ENCODE peak calls at places on chromosomes 2 and 18, in nine cellular contexts. One of them, this sample, is unnamed.

GRCh38 chr2:70710276-70710675 is 57.7 kb downstream of the ADD2 start:
- DNase-seq in GM23248: no peak
- DNase-seq in spleen: no peak
- DNase-seq in fibroblast of lung: peak; percentile 36
- DNase-seq in tibial nerve: no peak
- DNase-seq in vagina: no peak
- DNase-seq in MM.1S: no peak
- DNase-seq in colonic mucosa: no peak
- DNase-seq in AG04450: no peak
- DNase-seq in this sample: no peak

GRCh38 chr18:23880931-23881330 is 133.6 kb upstream of the TTC39C start:
- DNase-seq in GM23248: no peak
- DNase-seq in spleen: no peak
- DNase-seq in fibroblast of lung: no peak
- DNase-seq in tibial nerve: no peak
- DNase-seq in vagina: no peak
- DNase-seq in MM.1S: no peak
- DNase-seq in colonic mucosa: no peak
- DNase-seq in AG04450: no peak
- DNase-seq in this sample: peak; percentile 19

GRCh38 chr18:13280066-13280795 is 61.7 kb downstream of the LDLRAD4 start:
- DNase-seq in GM23248: no peak
- DNase-seq in spleen: no peak
- DNase-seq in fibroblast of lung: peak; percentile 82
- DNase-seq in tibial nerve: no peak
- DNase-seq in vagina: no peak
- DNase-seq in MM.1S: no peak
- DNase-seq in colonic mucosa: no peak
- DNase-seq in AG04450: no peak
- DNase-seq in this sample: no peak

GRCh38 chr18:7269903-7270302 is 39.0 kb downstream of the LRRC30 start:
- DNase-seq in GM23248: no peak
- DNase-seq in spleen: no peak
- DNase-seq in fibroblast of lung: no peak
- DNase-seq in tibial nerve: no peak
- DNase-seq in vagina: no peak
- DNase-seq in MM.1S: no peak
- DNase-seq in colonic mucosa: no peak
- DNase-seq in AG04450: no peak
- DNase-seq in this sample: no peak

GRCh38 chr2:6309415-6310185 is 556.1 kb downstream of the CMPK2 start:
- DNase-seq in GM23248: no peak
- DNase-seq in spleen: no peak
- DNase-seq in fibroblast of lung: no peak
- DNase-seq in tibial nerve: no peak
- DNase-seq in vagina: no peak
- DNase-seq in MM.1S: no peak
- DNase-seq in colonic mucosa: no peak
- DNase-seq in AG04450: no peak
- DNase-seq in this sample: no peak

GRCh38 chr2:206614825-206615224 is 27.5 kb upstream of the FAM237A start:
- DNase-seq in GM23248: no peak
- DNase-seq in spleen: no peak
- DNase-seq in fibroblast of lung: peak; percentile 55
- DNase-seq in tibial nerve: no peak
- DNase-seq in vagina: no peak
- DNase-seq in MM.1S: no peak
- DNase-seq in colonic mucosa: no peak
- DNase-seq in AG04450: no peak
- DNase-seq in this sample: peak; percentile 9

GRCh38 chr2:231294116-231294515 is 95.7 kb downstream of the ARMC9 start:
- DNase-seq in GM23248: no peak
- DNase-seq in spleen: no peak
- DNase-seq in fibroblast of lung: no peak
- DNase-seq in tibial nerve: no peak
- DNase-seq in vagina: no peak
- DNase-seq in MM.1S: no peak
- DNase-seq in colonic mucosa: no peak
- DNase-seq in AG04450: no peak
- DNase-seq in this sample: no peak

GRCh38 chr2:157438907-157439791 is 4.7 kb downstream of the CYTIP start:
- DNase-seq in GM23248: peak; percentile 59
- DNase-seq in spleen: no peak
- DNase-seq in fibroblast of lung: peak; percentile 11
- DNase-seq in tibial nerve: no peak
- DNase-seq in vagina: no peak
- DNase-seq in MM.1S: peak; percentile 14
- DNase-seq in colonic mucosa: peak; percentile 40
- DNase-seq in AG04450: no peak
- DNase-seq in this sample: no peak

GRCh38 chr2:128302744-128303067 is 16.0 kb downstream of the HS6ST1 start:
- DNase-seq in GM23248: no peak
- DNase-seq in spleen: peak; percentile 73
- DNase-seq in fibroblast of lung: no peak
- DNase-seq in tibial nerve: no peak
- DNase-seq in vagina: no peak
- DNase-seq in MM.1S: no peak
- DNase-seq in colonic mucosa: no peak
- DNase-seq in AG04450: no peak
- DNase-seq in this sample: no peak

GRCh38 chr2:239526666-239527415 is 126.0 kb upstream of the HDAC4 start:
- DNase-seq in GM23248: no peak
- DNase-seq in spleen: peak; percentile 44
- DNase-seq in fibroblast of lung: no peak
- DNase-seq in tibial nerve: no peak
- DNase-seq in vagina: no peak
- DNase-seq in MM.1S: no peak
- DNase-seq in colonic mucosa: no peak
- DNase-seq in AG04450: no peak
- DNase-seq in this sample: no peak

GRCh38 chr18:23113576-23113975 is 21.7 kb upstream of the CABLES1 start:
- DNase-seq in GM23248: no peak
- DNase-seq in spleen: peak; percentile 17
- DNase-seq in fibroblast of lung: no peak
- DNase-seq in tibial nerve: no peak
- DNase-seq in vagina: no peak
- DNase-seq in MM.1S: no peak
- DNase-seq in colonic mucosa: no peak
- DNase-seq in AG04450: no peak
- DNase-seq in this sample: peak; percentile 31

GRCh38 chr2:25809646-25810045 is 68.6 kb downstream of the ASXL2 start:
- DNase-seq in GM23248: no peak
- DNase-seq in spleen: no peak
- DNase-seq in fibroblast of lung: no peak
- DNase-seq in tibial nerve: no peak
- DNase-seq in vagina: no peak
- DNase-seq in MM.1S: no peak
- DNase-seq in colonic mucosa: no peak
- DNase-seq in AG04450: no peak
- DNase-seq in this sample: no peak

GRCh38 chr2:9237831-9238230 is 31.2 kb downstream of the ASAP2 start:
- DNase-seq in GM23248: no peak
- DNase-seq in spleen: no peak
- DNase-seq in fibroblast of lung: no peak
- DNase-seq in tibial nerve: no peak
- DNase-seq in vagina: no peak
- DNase-seq in MM.1S: no peak
- DNase-seq in colonic mucosa: no peak
- DNase-seq in AG04450: no peak
- DNase-seq in this sample: no peak

GRCh38 chr18:63267990-63268721 is 51.4 kb downstream of the BCL2 start:
- DNase-seq in GM23248: peak; percentile 20
- DNase-seq in spleen: no peak
- DNase-seq in fibroblast of lung: peak; percentile 52
- DNase-seq in tibial nerve: no peak
- DNase-seq in vagina: no peak
- DNase-seq in MM.1S: no peak
- DNase-seq in colonic mucosa: no peak
- DNase-seq in AG04450: no peak
- DNase-seq in this sample: no peak

GRCh38 chr2:82636411-82637020 is 1822.6 kb downstream of the SUCLG1 start:
- DNase-seq in GM23248: no peak
- DNase-seq in spleen: no peak
- DNase-seq in fibroblast of lung: no peak
- DNase-seq in tibial nerve: no peak
- DNase-seq in vagina: no peak
- DNase-seq in MM.1S: no peak
- DNase-seq in colonic mucosa: no peak
- DNase-seq in AG04450: no peak
- DNase-seq in this sample: peak; percentile 40

GRCh38 chr2:48856144-48856543 is 100.6 kb upstream of the LHCGR start:
- DNase-seq in GM23248: no peak
- DNase-seq in spleen: no peak
- DNase-seq in fibroblast of lung: no peak
- DNase-seq in tibial nerve: no peak
- DNase-seq in vagina: no peak
- DNase-seq in MM.1S: no peak
- DNase-seq in colonic mucosa: no peak
- DNase-seq in AG04450: no peak
- DNase-seq in this sample: peak; percentile 19

GRCh38 chr18:25830787-25831186 is 259.6 kb downstream of the SS18 start:
- DNase-seq in GM23248: peak; percentile 90
- DNase-seq in spleen: no peak
- DNase-seq in fibroblast of lung: peak; percentile 88
- DNase-seq in tibial nerve: peak; percentile 26
- DNase-seq in vagina: no peak
- DNase-seq in MM.1S: no peak
- DNase-seq in colonic mucosa: no peak
- DNase-seq in AG04450: peak; percentile 38
- DNase-seq in this sample: no peak

GRCh38 chr2:156818944-156819343 is 382.8 kb downstream of the GPD2 start:
- DNase-seq in GM23248: peak; percentile 24
- DNase-seq in spleen: no peak
- DNase-seq in fibroblast of lung: no peak
- DNase-seq in tibial nerve: no peak
- DNase-seq in vagina: no peak
- DNase-seq in MM.1S: no peak
- DNase-seq in colonic mucosa: no peak
- DNase-seq in AG04450: no peak
- DNase-seq in this sample: no peak

GRCh38 chr18:34299828-34300227 is 75.1 kb upstream of the NOL4 start:
- DNase-seq in GM23248: no peak
- DNase-seq in spleen: no peak
- DNase-seq in fibroblast of lung: no peak
- DNase-seq in tibial nerve: no peak
- DNase-seq in vagina: no peak
- DNase-seq in MM.1S: no peak
- DNase-seq in colonic mucosa: no peak
- DNase-seq in AG04450: no peak
- DNase-seq in this sample: no peak
- H3K27me3 ChIP-seq in GM23248: no peaks in the 10 kb centered on the region
- H3K27me3 ChIP-seq in spleen: no peaks in the 10 kb centered on the region
- H3K27me3 ChIP-seq in fibroblast of lung: no peaks in the 10 kb centered on the region
- H3K27me3 ChIP-seq in tibial nerve: no peaks in the 10 kb centered on the region
- H3K27me3 ChIP-seq in vagina: no peaks in the 10 kb centered on the region
- H3K27me3 ChIP-seq in MM.1S: no peaks in the 10 kb centered on the region
- H3K27me3 ChIP-seq in colonic mucosa: no peaks in the 10 kb centered on the region
- H3K27me3 ChIP-seq in AG04450: no peaks in the 10 kb centered on the region
- H3K27me3 ChIP-seq in this sample: no peaks in the 10 kb centered on the region

DNA sequence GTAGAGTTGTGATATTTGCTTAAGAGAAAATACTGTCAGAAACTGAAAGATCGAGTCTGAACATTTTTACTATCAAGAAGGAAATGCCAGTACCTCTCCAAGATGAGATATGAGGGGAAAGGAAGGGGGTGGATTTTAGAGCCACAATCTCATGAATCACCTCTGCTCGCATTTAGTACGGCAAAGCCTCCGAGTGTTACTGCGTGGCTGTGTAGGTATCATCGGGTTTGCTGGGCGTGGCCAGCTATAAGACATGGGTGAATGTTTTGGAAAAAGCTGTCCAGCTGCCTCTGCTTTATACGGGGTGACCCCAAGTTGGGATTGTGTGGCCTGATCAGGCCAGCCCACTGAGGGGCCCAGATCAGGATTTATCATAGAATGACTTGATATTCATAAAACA is 826.4 kb downstream of the SOCS6 start:
- DNase-seq in GM23248: no peak
- DNase-seq in spleen: no peak
- DNase-seq in fibroblast of lung: no peak
- DNase-seq in tibial nerve: no peak
- DNase-seq in vagina: no peak
- DNase-seq in MM.1S: no peak
- DNase-seq in colonic mucosa: no peak
- DNase-seq in AG04450: no peak
- DNase-seq in this sample: no peak
- H3K27me3 ChIP-seq in GM23248: no peaks in the 10 kb centered on the region
- H3K27me3 ChIP-seq in spleen: no peaks in the 10 kb centered on the region
- H3K27me3 ChIP-seq in fibroblast of lung: no peaks in the 10 kb centered on the region
- H3K27me3 ChIP-seq in tibial nerve: no peaks in the 10 kb centered on the region
- H3K27me3 ChIP-seq in vagina: no peaks in the 10 kb centered on the region
- H3K27me3 ChIP-seq in MM.1S: no peaks in the 10 kb centered on the region
- H3K27me3 ChIP-seq in colonic mucosa: no peaks in the 10 kb centered on the region
- H3K27me3 ChIP-seq in AG04450: no peaks in the 10 kb centered on the region
- H3K27me3 ChIP-seq in this sample: no peaks in the 10 kb centered on the region

GRCh38 chr2:37867166-37867565 is 57.9 kb upstream of the RMDN2 start:
- DNase-seq in GM23248: no peak
- DNase-seq in spleen: no peak
- DNase-seq in fibroblast of lung: no peak
- DNase-seq in tibial nerve: no peak
- DNase-seq in vagina: no peak
- DNase-seq in MM.1S: no peak
- DNase-seq in colonic mucosa: no peak
- DNase-seq in AG04450: no peak
- DNase-seq in this sample: no peak

GRCh38 chr2:37866535-37866934 is 58.6 kb upstream of the RMDN2 start:
- DNase-seq in GM23248: no peak
- DNase-seq in spleen: no peak
- DNase-seq in fibroblast of lung: no peak
- DNase-seq in tibial nerve: no peak
- DNase-seq in vagina: no peak
- DNase-seq in MM.1S: no peak
- DNase-seq in colonic mucosa: no peak
- DNase-seq in AG04450: no peak
- DNase-seq in this sample: no peak

GRCh38 chr2:37864217-37864616 is 60.9 kb upstream of the RMDN2 start:
- DNase-seq in GM23248: no peak
- DNase-seq in spleen: no peak
- DNase-seq in fibroblast of lung: no peak
- DNase-seq in tibial nerve: no peak
- DNase-seq in vagina: no peak
- DNase-seq in MM.1S: no peak
- DNase-seq in colonic mucosa: no peak
- DNase-seq in AG04450: no peak
- DNase-seq in this sample: no peak

GRCh38 chr2:37862620-37863019 is 62.5 kb upstream of the RMDN2 start:
- DNase-seq in GM23248: no peak
- DNase-seq in spleen: no peak
- DNase-seq in fibroblast of lung: no peak
- DNase-seq in tibial nerve: no peak
- DNase-seq in vagina: no peak
- DNase-seq in MM.1S: no peak
- DNase-seq in colonic mucosa: no peak
- DNase-seq in AG04450: no peak
- DNase-seq in this sample: no peak

GRCh38 chr2:37865640-37866039 is 59.4 kb upstream of the RMDN2 start:
- DNase-seq in GM23248: no peak
- DNase-seq in spleen: no peak
- DNase-seq in fibroblast of lung: no peak
- DNase-seq in tibial nerve: no peak
- DNase-seq in vagina: peak; percentile 52
- DNase-seq in MM.1S: no peak
- DNase-seq in colonic mucosa: no peak
- DNase-seq in AG04450: no peak
- DNase-seq in this sample: no peak
- H3K27me3 ChIP-seq in GM23248: no peaks in the 10 kb centered on the region
- H3K27me3 ChIP-seq in spleen: no peaks in the 10 kb centered on the region
- H3K27me3 ChIP-seq in fibroblast of lung: no peaks in the 10 kb centered on the region
- H3K27me3 ChIP-seq in tibial nerve: no peaks in the 10 kb centered on the region
- H3K27me3 ChIP-seq in vagina: no peaks in the 10 kb centered on the region
- H3K27me3 ChIP-seq in MM.1S: peaks cover 3% of the 10 kb centered on the region
- H3K27me3 ChIP-seq in colonic mucosa: no peaks in the 10 kb centered on the region
- H3K27me3 ChIP-seq in AG04450: peaks cover 5% of the 10 kb centered on the region
- H3K27me3 ChIP-seq in this sample: peaks cover 8% of the 10 kb centered on the region

GRCh38 chr2:218039171-218039570 is 29.9 kb upstream of the RUFY4 start:
- DNase-seq in GM23248: peak; percentile 36
- DNase-seq in spleen: no peak
- DNase-seq in fibroblast of lung: peak; percentile 90
- DNase-seq in tibial nerve: no peak
- DNase-seq in vagina: no peak
- DNase-seq in MM.1S: peak; percentile 59
- DNase-seq in colonic mucosa: no peak
- DNase-seq in AG04450: no peak
- DNase-seq in this sample: peak; percentile 91
- H3K27me3 ChIP-seq in GM23248: peaks cover 49% of the 10 kb centered on the region
- H3K27me3 ChIP-seq in spleen: peaks cover 3% of the 10 kb centered on the region
- H3K27me3 ChIP-seq in fibroblast of lung: peaks cover 23% of the 10 kb centered on the region
- H3K27me3 ChIP-seq in tibial nerve: no peaks in the 10 kb centered on the region
- H3K27me3 ChIP-seq in vagina: no peaks in the 10 kb centered on the region
- H3K27me3 ChIP-seq in MM.1S: no peaks in the 10 kb centered on the region
- H3K27me3 ChIP-seq in colonic mucosa: no peaks in the 10 kb centered on the region
- H3K27me3 ChIP-seq in AG04450: peaks cover 46% of the 10 kb centered on the region
- H3K27me3 ChIP-seq in this sample: peaks cover 10% of the 10 kb centered on the region